ENCODE peak calls at places on chromosomes 6 and 20, in five cellular contexts. O is H9, Y is H1, V is trophoblast cell, Z is mesenchymal stem cell. S is an unnamed sample.

GRCh38 chr20:58075980-58076749 is 152.3 kb downstream of the ANKRD60 start:
- DNase-seq in O (no peak), Y (no peak), V (no peak), Z (no peak), S (no peak)

GRCh38 chr6:168232528-168232927 is 87.0 kb downstream of the DACT2 start:
- DNase-seq in O (peak; percentile 41), Y (no peak), V (no peak), Z (no peak), S (no peak)

GRCh38 chr6:149566372-149567193 is at the start of gene GINM1:
- DNase-seq in O (peak; percentile 67), Y (no peak), V (peak; percentile 47), Z (peak; percentile 60), S (no peak)

GRCh38 chr6:16056263-16056870 is 72.5 kb upstream of the MYLIP start:
- DNase-seq in O (no peak), Y (no peak), V (peak; percentile 72), Z (peak; percentile 57), S (no peak)

GRCh38 chr20:48175261-48175660 is 390.0 kb upstream of the SULF2 start:
- DNase-seq in O (no peak), Y (no peak), V (no peak), Z (no peak), S (no peak)

GRCh38 chr6:165092881-165093595 is 216.4 kb downstream of the C6orf118 start:
- DNase-seq in O (no peak), Y (no peak), V (no peak), Z (no peak), S (no peak)

GRCh38 chr6:38427492-38428210 is 212.1 kb downstream of the BTBD9 start:
- DNase-seq in O (no peak), Y (no peak), V (no peak), Z (no peak), S (no peak)

GRCh38 chr6:1286972-1287600 is 24.8 kb upstream of the FOXQ1 start:
- DNase-seq in O (no peak), Y (no peak), V (peak; percentile 94), Z (peak; percentile 89), S (no peak)

GRCh38 chr6:53119772-53120409 is 28.8 kb downstream of the GCM1 start:
- DNase-seq in O (peak; percentile 84), Y (peak; percentile 29), V (peak; percentile 66), Z (peak; percentile 89), S (no peak)

GRCh38 chr6:14010275-14010674 is 85.5 kb downstream of the RNF182 start:
- DNase-seq in O (no peak), Y (no peak), V (no peak), Z (no peak), S (no peak)

GRCh38 chr20:32560482-32560988 is 24.6 kb downstream of the NOL4L start:
- DNase-seq in O (no peak), Y (no peak), V (no peak), Z (no peak), S (no peak)

DNA sequence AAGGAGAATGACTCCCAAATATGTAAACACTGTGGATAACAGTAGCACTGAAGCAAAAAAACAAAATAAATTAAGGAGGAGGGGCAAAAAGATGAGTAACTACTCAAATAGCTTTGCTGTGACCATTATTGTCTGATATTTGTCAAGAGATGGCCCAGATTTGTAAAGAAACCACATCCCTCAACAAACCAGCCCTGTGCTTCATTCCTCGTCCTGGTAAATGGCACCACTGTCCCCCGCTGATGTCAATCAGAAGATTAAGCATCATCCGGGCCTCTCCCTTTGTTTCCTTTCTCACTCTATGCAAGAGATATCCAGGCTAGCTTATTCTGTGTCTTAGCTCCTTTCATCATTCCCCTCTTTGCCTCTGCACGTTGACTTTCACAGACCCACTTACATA is 259.0 kb downstream of the SYNE1 start:
- DNase-seq in O (no peak), Y (no peak), V (peak; percentile 52), Z (peak; percentile 81), S (no peak)
- H3K4me2 ChIP-seq in O (no peak overlapping the region), Y (no peak overlapping the region), V (no peak overlapping the region), Z (no peak overlapping the region), S (no peak overlapping the region)

GRCh38 chr6:152130441-152130840 is 323.0 kb downstream of the ESR1 start:
- DNase-seq in O (no peak), Y (no peak), V (peak; percentile 24), Z (no peak), S (no peak)
- H3K9ac ChIP-seq in O (no peak overlapping the region), Y (no peak overlapping the region), V (no peak overlapping the region), Z (peak overlapping the region; percentile 83), S (no peak overlapping the region)

GRCh38 chr6:127516676-127517273 is 2.4 kb downstream of the MTCL3 start:
- DNase-seq in O (peak; percentile 74), Y (no peak), V (peak; percentile 63), Z (peak; percentile 73), S (peak; percentile 62)

GRCh38 chr6:127515234-127515793 is 3.8 kb downstream of the MTCL3 start:
- DNase-seq in O (peak; percentile 82), Y (peak; percentile 43), V (no peak), Z (no peak), S (peak; percentile 53)

GRCh38 chr6:127513425-127513824 is 5.7 kb downstream of the MTCL3 start:
- DNase-seq in O (no peak), Y (no peak), V (no peak), Z (no peak), S (no peak)

GRCh38 chr6:127515794-127516675 is 3.1 kb downstream of the MTCL3 start:
- DNase-seq in O (peak; percentile 85), Y (peak; percentile 34), V (peak; percentile 17), Z (peak; percentile 74), S (peak; percentile 76)

GRCh38 chr6:127514396-127515227 is 4.5 kb downstream of the MTCL3 start:
- DNase-seq in O (peak; percentile 74), Y (peak; percentile 3), V (no peak), Z (peak; percentile 42), S (peak; percentile 55)
- H2BK12ac ChIP-seq in O (no peak overlapping the region), Y (no peak overlapping the region), V (no peak overlapping the region), Z (no peak overlapping the region), S (no peak overlapping the region)

GRCh38 chr20:17775600-17775999 is 75.8 kb downstream of the BANF2 start:
- DNase-seq in O (no peak), Y (no peak), V (no peak), Z (no peak), S (no peak)

GRCh38 chr20:17771206-17772004 is 71.6 kb downstream of the BANF2 start:
- DNase-seq in O (no peak), Y (no peak), V (peak; percentile 44), Z (peak; percentile 5), S (no peak)

GRCh38 chr20:17768267-17768666 is 68.5 kb downstream of the BANF2 start:
- DNase-seq in O (no peak), Y (no peak), V (no peak), Z (no peak), S (no peak)

GRCh38 chr20:17767624-17768023 is 67.9 kb downstream of the BANF2 start:
- DNase-seq in O (no peak), Y (no peak), V (no peak), Z (no peak), S (no peak)

DNA sequence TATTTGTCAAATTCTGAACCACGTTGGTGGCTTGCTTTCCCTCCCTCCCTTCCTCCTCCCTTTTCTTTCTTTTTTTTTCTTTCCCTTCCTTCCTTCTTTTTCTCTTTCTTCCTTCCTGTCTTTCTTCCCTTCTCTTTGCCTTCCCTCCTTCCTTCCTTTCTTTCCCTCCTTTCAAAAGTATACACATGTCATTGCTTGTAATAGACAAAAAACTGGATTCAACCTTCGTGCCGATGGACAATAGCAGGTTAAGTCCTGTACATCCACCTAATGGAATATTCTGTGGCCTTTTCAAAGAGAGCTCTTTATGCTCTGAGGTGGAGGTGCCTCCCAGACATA is 72.2 kb downstream of the BANF2 start:
- DNase-seq in O (no peak), Y (no peak), V (no peak), Z (no peak), S (no peak)
- H3K4me2 ChIP-seq in O (no peak overlapping the region), Y (no peak overlapping the region), V (no peak overlapping the region), Z (no peak overlapping the region), S (no peak overlapping the region)

S was measured in neuronal stem cell.